ENCODE peak calls at places on chromosomes 5 and 9, in eight cellular contexts. J, Z, O, A, S, P, T and L are unnamed samples.

GRCh38 chr5:16585028-16585667 is 31.6 kb downstream of the RETREG1 start:
- DNase-seq in J (peak), Z (no peak), O (no peak), A (no peak), S (no peak), P (peak), T (no peak), L (no peak)

GRCh38 chr5:38938424-38938823 is 92.6 kb downstream of the OSMR start:
- DNase-seq in J (no peak), Z (no peak), O (no peak), A (no peak), S (no peak), P (no peak), T (peak), L (no peak)

GRCh38 chr9:13956107-13956506 is 357.8 kb downstream of the NFIB start:
- DNase-seq in J (no peak), Z (no peak), O (no peak), A (no peak), S (no peak), P (no peak), T (peak), L (no peak)

GRCh38 chr9:92723299-92723625 is 41.4 kb downstream of the BICD2 start:
- DNase-seq in J (no peak), Z (no peak), O (no peak), A (no peak), S (no peak), P (no peak), T (peak), L (no peak)

GRCh38 chr5:111931658-111932057 is 174.7 kb upstream of the NREP start:
- DNase-seq in J (no peak), Z (no peak), O (no peak), A (no peak), S (no peak), P (no peak), T (no peak), L (no peak)

GRCh38 chr5:81334304-81335061 is 33.1 kb downstream of the ZCCHC9 start:
- DNase-seq in J (no peak), Z (no peak), O (no peak), A (no peak), S (no peak), P (no peak), T (no peak), L (no peak)

GRCh38 chr5:82821978-82822927 is 254.9 kb downstream of the TMEM167A start:
- DNase-seq in J (no peak), Z (no peak), O (no peak), A (no peak), S (peak), P (no peak), T (no peak), L (no peak)

GRCh38 chr5:56516936-56517521 is 283.9 kb upstream of the ANKRD55 start:
- DNase-seq in J (no peak), Z (no peak), O (no peak), A (no peak), S (no peak), P (no peak), T (peak), L (no peak)

GRCh38 chr9:123465304-123465703 is 109.3 kb downstream of the CRB2 start:
- DNase-seq in J (no peak), Z (no peak), O (no peak), A (no peak), S (no peak), P (no peak), T (no peak), L (no peak)

GRCh38 chr5:120882042-120882775 is 418.1 kb downstream of the PRR16 start:
- DNase-seq in J (peak), Z (no peak), O (no peak), A (no peak), S (no peak), P (no peak), T (no peak), L (no peak)